ENCODE peak calls at places on chromosomes 11 and 22, in five cellular contexts. I is NCI-H774, K is glutamatergic neuron, M is NCI-H2171, D is chondrocyte. H is an unnamed sample.

GRCh38 chr11:86688398-86689179 is 16.2 kb upstream of the ME3 start:
- DNase-seq in I (no peak), K (no peak), M (no peak), D (no peak), H (no peak)

GRCh38 chr11:92436026-92436425 is 211.4 kb downstream of the FAT3 start:
- DNase-seq in I (no peak), K (no peak), M (no peak), D (no peak), H (no peak)

GRCh38 chr11:67302571-67303131 is 679 bp upstream of the SSH3 start:
- DNase-seq in I (peak; percentile 42), K (peak; percentile 57), M (no peak), D (peak; percentile 87), H (no peak)

GRCh38 chr11:115333106-115333505 is 171.1 kb downstream of the CADM1 start:
- DNase-seq in I (no peak), K (no peak), M (no peak), D (no peak), H (no peak)

GRCh38 chr11:72245232-72245816 is 1.3 kb upstream of the PHOX2A start:
- DNase-seq in I (no peak), K (no peak), M (no peak), D (peak; percentile 83), H (no peak)

GRCh38 chr11:98423933-98424332 is 596.8 kb upstream of the CNTN5 start:
- DNase-seq in I (no peak), K (no peak), M (no peak), D (no peak), H (no peak)

GRCh38 chr11:27722945-27723344 is 22.7 kb upstream of the BDNF start:
- DNase-seq in I (no peak), K (peak; percentile 40), M (no peak), D (no peak), H (no peak)

GRCh38 chr11:75534291-75535038 is 8.7 kb upstream of the GDPD5 start:
- DNase-seq in I (no peak), K (no peak), M (no peak), D (no peak), H (no peak)

GRCh38 chr22:43253839-43254238 is 66.9 kb upstream of the TTLL12 start:
- DNase-seq in I (no peak), K (no peak), M (no peak), D (no peak), H (no peak)